ENCODE peak calls at places on chromosomes 1 and 21, in nine cellular contexts. Q is CD8-positive, alpha-beta memory T cell; J is tibial nerve; W is hepatocyte; E is Panc1; F is neural progenitor cell; N is astrocyte; K is body of pancreas; A is WERI-Rb-1. G is an unnamed sample. For H3K36me3, the result is how much of the 10 kb centered on the place peaks cover.

GRCh38 chr1:99751877-99752504 is 14.4 kb downstream of the FRRS1 start:
- DNase-seq in Q (no peak), J (no peak), W (no peak), E (no peak), F (no peak), N (no peak), K (no peak), A (no peak), G (no peak)

GRCh38 chr1:166040223-166040622 is 126.6 kb downstream of the FAM78B start:
- DNase-seq in Q (no peak), J (no peak), W (no peak), E (no peak), F (no peak), N (peak), K (no peak), A (no peak), G (no peak)

GRCh38 chr1:36411674-36412648 is 14.3 kb upstream of the LSM10 start:
- DNase-seq in Q (no peak), J (no peak), W (no peak), E (no peak), F (peak), N (peak), K (no peak), A (no peak), G (no peak)

GRCh38 chr1:155911156-155912055 is at the start of gene RIT1:
- DNase-seq in Q (peak), J (peak), W (peak), E (peak), F (peak), N (peak), K (peak), A (peak), G (peak)

GRCh38 chr21:41470054-41470453 is 37.9 kb downstream of the TMPRSS2 start:
- DNase-seq in Q (no peak), J (no peak), W (no peak), E (no peak), F (no peak), N (no peak), K (no peak), A (no peak), G (no peak)

GRCh38 chr1:196933531-196934189 is 9.9 kb upstream of the CFHR2 start:
- DNase-seq in Q (no peak), J (no peak), W (no peak), E (no peak), F (no peak), N (no peak), K (no peak), A (no peak), G (no peak)

GRCh38 chr1:100130552-100131077 is 2.1 kb downstream of the SASS6 start:
- DNase-seq in Q (no peak), J (no peak), W (no peak), E (peak), F (no peak), N (no peak), K (no peak), A (no peak), G (no peak)

GRCh38 chr1:44327679-44328491 is 27.2 kb downstream of the ERI3 start:
- DNase-seq in Q (no peak), J (peak), W (peak), E (peak), F (no peak), N (peak), K (peak), A (peak), G (peak)

GRCh38 chr1:226457307-226457712 is 49.4 kb upstream of the PARP1 start:
- DNase-seq in Q (peak), J (no peak), W (no peak), E (no peak), F (peak), N (no peak), K (no peak), A (no peak), G (no peak)

GRCh38 chr1:42779725-42780124 is 5.1 kb upstream of the TMEM269 start:
- DNase-seq in Q (no peak), J (no peak), W (no peak), E (no peak), F (no peak), N (no peak), K (no peak), A (no peak), G (no peak)

GRCh38 chr1:9293512-9294439 is 1.1 kb downstream of the SPSB1 start:
- DNase-seq in Q (peak), J (no peak), W (peak), E (no peak), F (no peak), N (peak), K (peak), A (peak), G (no peak)

GRCh38 chr1:240649733-240650700 is 38.1 kb upstream of the GREM2 start:
- DNase-seq in Q (no peak), J (no peak), W (no peak), E (no peak), F (no peak), N (no peak), K (no peak), A (no peak), G (no peak)

GRCh38 chr1:17419626-17420328 is 19.7 kb downstream of the RCC2 start:
- DNase-seq in Q (peak), J (peak), W (peak), E (no peak), F (peak), N (no peak), K (peak), A (peak), G (peak)

GRCh38 chr21:33618407-33618806 is 23.1 kb downstream of the CRYZL1 start:
- DNase-seq in Q (no peak), J (no peak), W (no peak), E (no peak), F (peak), N (no peak), K (no peak), A (no peak), G (no peak)

GRCh38 chr21:34274001-34274400 is 89.8 kb upstream of the KCNE2 start:
- DNase-seq in Q (no peak), J (no peak), W (no peak), E (no peak), F (no peak), N (peak), K (no peak), A (no peak), G (no peak)

GRCh38 chr1:76862447-76862846 is 4.8 kb upstream of the ST6GALNAC5 start:
- DNase-seq in Q (no peak), J (no peak), W (no peak), E (no peak), F (no peak), N (peak), K (no peak), A (no peak), G (no peak)

GRCh38 chr1:67646145-67647035 is 38.6 kb upstream of the GADD45A start:
- DNase-seq in Q (no peak), J (no peak), W (peak), E (no peak), F (peak), N (peak), K (peak), A (peak), G (no peak)

GRCh38 chr1:44061857-44062256 is 30.6 kb upstream of the SLC6A9 start:
- DNase-seq in Q (no peak), J (no peak), W (no peak), E (no peak), F (no peak), N (no peak), K (no peak), A (no peak), G (no peak)

GRCh38 chr1:88180449-88181108 is 503.5 kb upstream of the PKN2 start:
- DNase-seq in Q (peak), J (peak), W (peak), E (peak), F (peak), N (peak), K (peak), A (peak), G (peak)

GRCh38 chr1:179048339-179049124 is 22.8 kb downstream of the FAM20B start:
- DNase-seq in Q (no peak), J (no peak), W (no peak), E (no peak), F (no peak), N (no peak), K (no peak), A (no peak), G (no peak)

DNA sequence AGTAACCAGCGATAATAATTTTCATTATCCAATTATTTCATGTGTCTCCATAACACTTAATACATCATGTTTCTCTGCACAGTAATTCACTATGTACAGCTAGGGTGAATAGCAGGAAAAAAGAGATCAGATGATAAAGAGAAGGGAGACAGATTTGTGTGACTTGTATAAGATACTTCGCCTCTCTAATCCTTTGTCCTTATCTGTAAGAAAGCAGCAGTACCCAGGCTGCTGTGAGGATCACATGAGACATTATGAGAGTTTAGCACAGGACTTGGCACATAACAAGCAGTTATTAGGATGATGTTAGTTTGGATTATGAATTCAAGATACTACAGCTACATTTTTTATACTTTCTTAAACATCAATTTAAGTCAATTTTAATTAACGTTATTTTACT is 6.3 kb downstream of the ERG start:
- DNase-seq in Q (no peak), J (no peak), W (no peak), E (no peak), F (no peak), N (no peak), K (no peak), A (no peak), G (no peak)
- H3K4me3 ChIP-seq in Q (no peak), J (no peak), W (no peak), E (no peak), F (no peak), N (no peak), K (no peak), A (no peak), G (no peak)

DNA sequence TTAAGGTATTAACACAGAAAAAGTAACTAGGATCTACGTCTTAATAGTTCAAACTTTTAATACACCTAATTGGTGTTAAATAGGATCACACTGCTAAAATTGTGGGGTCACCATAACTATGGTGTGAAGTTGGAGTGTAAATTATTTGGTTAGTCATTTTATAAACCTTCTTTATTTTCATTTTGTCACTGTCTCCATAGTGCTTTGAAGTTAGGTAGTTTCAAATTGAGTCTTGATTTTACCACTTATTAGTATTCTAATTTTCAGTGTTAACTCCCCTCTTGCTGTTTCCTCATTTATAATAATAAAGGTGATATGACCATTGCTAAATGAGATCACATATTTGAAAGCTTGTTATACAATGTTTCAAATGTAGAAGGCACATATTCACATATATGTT is 738.1 kb upstream of the CHRM3 start:
- DNase-seq in Q (no peak), J (no peak), W (no peak), E (no peak), F (no peak), N (no peak), K (no peak), A (no peak), G (no peak)
- H3K36me3 ChIP-seq in Q (under half), J (under half), W (under half), E (under half), F (under half), N (under half), K (under half), A (under half), G (under half)

GRCh38 chr1:212678456-212679410 is 20.9 kb downstream of the BATF3 start:
- DNase-seq in Q (no peak), J (no peak), W (no peak), E (no peak), F (no peak), N (no peak), K (no peak), A (no peak), G (no peak)

GRCh38 chr1:212683357-212683722 is 16.3 kb downstream of the BATF3 start:
- DNase-seq in Q (peak), J (no peak), W (no peak), E (no peak), F (no peak), N (no peak), K (no peak), A (no peak), G (peak)

GRCh38 chr1:212677573-212677972 is 22.1 kb downstream of the BATF3 start:
- DNase-seq in Q (no peak), J (no peak), W (no peak), E (no peak), F (no peak), N (no peak), K (no peak), A (peak), G (no peak)

GRCh38 chr1:212684076-212684475 is 15.6 kb downstream of the BATF3 start:
- DNase-seq in Q (no peak), J (no peak), W (no peak), E (no peak), F (no peak), N (no peak), K (no peak), A (no peak), G (no peak)

GRCh38 chr1:212680691-212681090 is 18.9 kb downstream of the BATF3 start:
- DNase-seq in Q (no peak), J (no peak), W (no peak), E (no peak), F (no peak), N (no peak), K (no peak), A (no peak), G (no peak)
- H3K4me3 ChIP-seq in Q (no peak), J (no peak), W (no peak), E (no peak), F (no peak), N (no peak), K (no peak), A (no peak), G (no peak)

DNA sequence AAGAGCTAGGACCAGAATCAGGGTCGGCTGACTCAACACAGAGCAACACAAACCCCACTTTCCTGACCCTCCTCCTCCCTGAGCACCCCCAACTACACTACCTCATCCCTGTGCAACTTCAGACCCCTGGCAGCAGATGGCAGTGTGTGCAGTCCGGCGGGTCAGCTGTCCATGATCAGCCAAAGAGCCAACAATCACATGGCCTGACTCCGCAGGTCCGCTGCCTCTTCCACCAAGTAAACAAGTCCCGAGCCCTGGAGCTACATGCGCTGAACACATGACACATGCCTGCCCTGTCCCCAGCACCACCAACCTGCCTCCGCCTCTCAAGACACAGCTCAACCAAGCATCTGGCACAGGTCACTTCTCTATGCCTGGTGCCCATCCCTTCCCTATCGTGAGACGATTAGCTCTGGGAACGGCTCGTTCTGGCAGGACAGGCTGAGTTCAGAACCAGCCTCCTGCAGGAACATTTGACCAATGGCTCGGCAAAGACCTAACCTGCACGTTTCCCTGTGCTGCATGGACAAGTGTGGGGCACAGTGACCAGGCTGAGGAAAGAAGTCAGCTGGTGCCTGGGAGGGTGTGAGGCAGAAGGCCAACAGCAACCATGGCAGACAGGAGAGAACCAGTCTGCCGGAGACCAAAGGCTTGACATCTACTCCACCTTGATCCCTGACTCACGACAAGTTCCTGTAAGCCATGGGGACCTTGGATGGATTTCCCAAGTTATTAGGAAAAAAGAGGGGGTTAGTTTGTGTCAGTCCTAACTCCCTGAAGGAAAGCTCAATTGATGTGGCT is 60.3 kb downstream of the CD46 start:
- DNase-seq in Q (no peak), J (peak), W (peak), E (no peak), F (peak), N (no peak), K (peak), A (peak), G (peak)
- H3K36me3 ChIP-seq in Q (half or more), J (half or more), W (under half), E (under half), F (under half), N (under half), K (under half), A (half or more), G (half or more)

GRCh38 chr1:150161747-150162581 is 12.2 kb downstream of the PLEKHO1 start:
- DNase-seq in Q (no peak), J (no peak), W (peak), E (no peak), F (peak), N (peak), K (no peak), A (no peak), G (no peak)
- H3K4me3 ChIP-seq in Q (no peak), J (peak), W (peak), E (no peak), F (peak), N (no peak), K (no peak), A (no peak), G (no peak)

GRCh38 chr1:27992271-27992670 is 32.5 kb downstream of the XKR8 start:
- DNase-seq in Q (peak), J (no peak), W (no peak), E (no peak), F (no peak), N (no peak), K (no peak), A (no peak), G (peak)
- H3K36me3 ChIP-seq in Q (under half), J (half or more), W (under half), E (under half), F (under half), N (under half), K (under half), A (under half), G (half or more)

G was measured in lower lobe of right lung.